ENCODE peak calls at places on chromosomes 7 and 10, in six cellular contexts. One of them, this sample, is unnamed.

GRCh38 chr10:32957341-32958084 is 517 bp downstream of the ITGB1 start:
- DNase-seq in AG04449: no peak
- DNase-seq in cardiac muscle cell: peak; percentile 47
- DNase-seq in heart right ventricle: peak; percentile 50
- DNase-seq in BE2C: peak; percentile 52
- DNase-seq in fibroblast of lung: no peak
- DNase-seq in this sample: peak; percentile 85

GRCh38 chr10:44010873-44011602 is 362.4 kb upstream of the ZNF32 start:
- DNase-seq in AG04449: no peak
- DNase-seq in cardiac muscle cell: no peak
- DNase-seq in heart right ventricle: peak; percentile 39
- DNase-seq in BE2C: no peak
- DNase-seq in fibroblast of lung: peak; percentile 54
- DNase-seq in this sample: no peak

GRCh38 chr10:60123172-60123571 is 216.8 kb upstream of the CCDC6 start:
- DNase-seq in AG04449: no peak
- DNase-seq in cardiac muscle cell: peak; percentile 17
- DNase-seq in heart right ventricle: no peak
- DNase-seq in BE2C: no peak
- DNase-seq in fibroblast of lung: peak; percentile 89
- DNase-seq in this sample: no peak

GRCh38 chr10:67990093-67990492 is 85.0 kb downstream of the HERC4 start:
- DNase-seq in AG04449: no peak
- DNase-seq in cardiac muscle cell: no peak
- DNase-seq in heart right ventricle: no peak
- DNase-seq in BE2C: no peak
- DNase-seq in fibroblast of lung: no peak
- DNase-seq in this sample: no peak

GRCh38 chr7:48806731-48807130 is 117.6 kb upstream of the CDC14C start:
- DNase-seq in AG04449: no peak
- DNase-seq in cardiac muscle cell: no peak
- DNase-seq in heart right ventricle: no peak
- DNase-seq in BE2C: no peak
- DNase-seq in fibroblast of lung: no peak
- DNase-seq in this sample: no peak

GRCh38 chr7:22375359-22376048 is 18.6 kb upstream of the RAPGEF5 start:
- DNase-seq in AG04449: no peak
- DNase-seq in cardiac muscle cell: no peak
- DNase-seq in heart right ventricle: no peak
- DNase-seq in BE2C: peak; percentile 79
- DNase-seq in fibroblast of lung: no peak
- DNase-seq in this sample: no peak

GRCh38 chr10:101237080-101237817 is 8.0 kb upstream of the LBX1 start:
- DNase-seq in AG04449: no peak
- DNase-seq in cardiac muscle cell: no peak
- DNase-seq in heart right ventricle: no peak
- DNase-seq in BE2C: no peak
- DNase-seq in fibroblast of lung: peak; percentile 20
- DNase-seq in this sample: no peak

GRCh38 chr7:111796671-111797070 is 234.4 kb upstream of the IMMP2L start:
- DNase-seq in AG04449: no peak
- DNase-seq in cardiac muscle cell: peak; percentile 27
- DNase-seq in heart right ventricle: no peak
- DNase-seq in BE2C: no peak
- DNase-seq in fibroblast of lung: peak; percentile 24
- DNase-seq in this sample: no peak

GRCh38 chr7:140229591-140230516 is 53.1 kb upstream of the KDM7A start:
- DNase-seq in AG04449: no peak
- DNase-seq in cardiac muscle cell: no peak
- DNase-seq in heart right ventricle: no peak
- DNase-seq in BE2C: peak; percentile 14
- DNase-seq in fibroblast of lung: no peak
- DNase-seq in this sample: no peak

GRCh38 chr7:137169282-137169698 is 174.2 kb downstream of the PTN start:
- DNase-seq in AG04449: peak; percentile 46
- DNase-seq in cardiac muscle cell: peak; percentile 82
- DNase-seq in heart right ventricle: peak; percentile 57
- DNase-seq in BE2C: peak; percentile 85
- DNase-seq in fibroblast of lung: peak; percentile 78
- DNase-seq in this sample: no peak

GRCh38 chr7:30887464-30887872 is 24.2 kb upstream of the AQP1 start:
- DNase-seq in AG04449: no peak
- DNase-seq in cardiac muscle cell: no peak
- DNase-seq in heart right ventricle: no peak
- DNase-seq in BE2C: no peak
- DNase-seq in fibroblast of lung: no peak
- DNase-seq in this sample: no peak

GRCh38 chr10:71575446-71575845 is 144.1 kb downstream of the C10orf105 start:
- DNase-seq in AG04449: no peak
- DNase-seq in cardiac muscle cell: no peak
- DNase-seq in heart right ventricle: peak; percentile 33
- DNase-seq in BE2C: no peak
- DNase-seq in fibroblast of lung: no peak
- DNase-seq in this sample: no peak

GRCh38 chr10:79125092-79125491 is 56.3 kb downstream of the ZMIZ1 start:
- DNase-seq in AG04449: no peak
- DNase-seq in cardiac muscle cell: no peak
- DNase-seq in heart right ventricle: no peak
- DNase-seq in BE2C: no peak
- DNase-seq in fibroblast of lung: no peak
- DNase-seq in this sample: no peak

GRCh38 chr7:30990316-30991029 is 26.7 kb downstream of the GHRHR start:
- DNase-seq in AG04449: no peak
- DNase-seq in cardiac muscle cell: no peak
- DNase-seq in heart right ventricle: no peak
- DNase-seq in BE2C: no peak
- DNase-seq in fibroblast of lung: no peak
- DNase-seq in this sample: peak; percentile 9

GRCh38 chr7:139737221-139738100 is 40.3 kb downstream of the HIPK2 start:
- DNase-seq in AG04449: no peak
- DNase-seq in cardiac muscle cell: no peak
- DNase-seq in heart right ventricle: no peak
- DNase-seq in BE2C: no peak
- DNase-seq in fibroblast of lung: no peak
- DNase-seq in this sample: no peak

GRCh38 chr7:29851487-29851886 is 45.2 kb downstream of the WIPF3 start:
- DNase-seq in AG04449: no peak
- DNase-seq in cardiac muscle cell: no peak
- DNase-seq in heart right ventricle: peak; percentile 54
- DNase-seq in BE2C: no peak
- DNase-seq in fibroblast of lung: no peak
- DNase-seq in this sample: peak; percentile 68

GRCh38 chr10:33005322-33006282 is 47.6 kb upstream of the ITGB1 start:
- DNase-seq in AG04449: peak; percentile 96
- DNase-seq in cardiac muscle cell: peak; percentile 97
- DNase-seq in heart right ventricle: peak; percentile 65
- DNase-seq in BE2C: peak; percentile 83
- DNase-seq in fibroblast of lung: peak; percentile 97
- DNase-seq in this sample: peak; percentile 74

GRCh38 chr7:151598045-151598444 is 78.3 kb upstream of the RHEB start:
- DNase-seq in AG04449: peak; percentile 83
- DNase-seq in cardiac muscle cell: peak; percentile 82
- DNase-seq in heart right ventricle: no peak
- DNase-seq in BE2C: no peak
- DNase-seq in fibroblast of lung: peak; percentile 97
- DNase-seq in this sample: no peak

GRCh38 chr7:128349121-128349825 is 5.6 kb upstream of the RBM28 start:
- DNase-seq in AG04449: no peak
- DNase-seq in cardiac muscle cell: no peak
- DNase-seq in heart right ventricle: no peak
- DNase-seq in BE2C: peak; percentile 51
- DNase-seq in fibroblast of lung: no peak
- DNase-seq in this sample: no peak

GRCh38 chr7:85464042-85464651 is 277.3 kb upstream of the SEMA3D start:
- DNase-seq in AG04449: no peak
- DNase-seq in cardiac muscle cell: peak; percentile 28
- DNase-seq in heart right ventricle: no peak
- DNase-seq in BE2C: no peak
- DNase-seq in fibroblast of lung: no peak
- DNase-seq in this sample: no peak

GRCh38 chr7:151426486-151426905 is 13.4 kb downstream of the CRYGN start:
- DNase-seq in AG04449: peak; percentile 65
- DNase-seq in cardiac muscle cell: peak; percentile 99
- DNase-seq in heart right ventricle: peak; percentile 64
- DNase-seq in BE2C: no peak
- DNase-seq in fibroblast of lung: peak; percentile 98
- DNase-seq in this sample: no peak

GRCh38 chr10:74058071-74058470 is 60.2 kb downstream of the VCL start:
- DNase-seq in AG04449: no peak
- DNase-seq in cardiac muscle cell: no peak
- DNase-seq in heart right ventricle: no peak
- DNase-seq in BE2C: no peak
- DNase-seq in fibroblast of lung: no peak
- DNase-seq in this sample: no peak

GRCh38 chr7:106927541-106927940 is 62.5 kb downstream of the PIK3CG start:
- DNase-seq in AG04449: no peak
- DNase-seq in cardiac muscle cell: no peak
- DNase-seq in heart right ventricle: no peak
- DNase-seq in BE2C: no peak
- DNase-seq in fibroblast of lung: no peak
- DNase-seq in this sample: no peak

GRCh38 chr10:127910464-127910770 is 3.5 kb downstream of the PTPRE start:
- DNase-seq in AG04449: no peak
- DNase-seq in cardiac muscle cell: no peak
- DNase-seq in heart right ventricle: no peak
- DNase-seq in BE2C: no peak
- DNase-seq in fibroblast of lung: no peak
- DNase-seq in this sample: no peak

GRCh38 chr10:124036746-124037145 is 56.7 kb downstream of the CHST15 start:
- DNase-seq in AG04449: no peak
- DNase-seq in cardiac muscle cell: no peak
- DNase-seq in heart right ventricle: no peak
- DNase-seq in BE2C: no peak
- DNase-seq in fibroblast of lung: no peak
- DNase-seq in this sample: no peak
- TF ChIP-seq CTCF in AG04449: no peak
- TF ChIP-seq CTCF in cardiac muscle cell: no peak
- TF ChIP-seq CTCF in heart right ventricle: no peak
- TF ChIP-seq CTCF in BE2C: no peak
- TF ChIP-seq CTCF in fibroblast of lung: no peak
- TF ChIP-seq CTCF in this sample: no peak

GRCh38 chr10:11838298-11838852 is 15.2 kb downstream of the PROSER2 start:
- DNase-seq in AG04449: no peak
- DNase-seq in cardiac muscle cell: no peak
- DNase-seq in heart right ventricle: no peak
- DNase-seq in BE2C: no peak
- DNase-seq in fibroblast of lung: no peak
- DNase-seq in this sample: no peak
- H3K4me3 ChIP-seq in AG04449: no peak overlapping the region
- H3K4me3 ChIP-seq in cardiac muscle cell: no peak overlapping the region
- H3K4me3 ChIP-seq in heart right ventricle: no peak overlapping the region
- H3K4me3 ChIP-seq in BE2C: no peak overlapping the region
- H3K4me3 ChIP-seq in fibroblast of lung: no peak overlapping the region
- H3K4me3 ChIP-seq in this sample: no peak overlapping the region

DNA sequence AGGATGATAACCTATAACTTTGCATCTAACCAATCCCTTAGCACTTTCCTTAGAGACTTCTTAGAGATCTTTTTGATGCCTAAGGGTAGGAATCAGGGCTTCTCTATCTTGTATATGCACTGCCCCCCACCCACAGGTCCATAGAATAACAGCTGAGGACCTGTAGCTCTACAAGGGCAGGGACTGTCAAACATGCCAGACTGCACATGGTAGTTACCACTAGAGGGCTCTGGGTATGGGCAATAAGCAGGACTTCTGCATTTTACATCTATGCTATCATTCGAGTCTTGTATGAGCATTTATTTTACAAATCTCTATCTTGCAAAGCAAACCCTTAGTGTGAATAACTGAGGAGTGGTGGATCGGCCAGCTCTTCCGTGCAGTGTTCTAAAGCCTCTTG is 219.1 kb downstream of the WDR11 start:
- DNase-seq in AG04449: no peak
- DNase-seq in cardiac muscle cell: peak; percentile 12
- DNase-seq in heart right ventricle: no peak
- DNase-seq in BE2C: no peak
- DNase-seq in fibroblast of lung: no peak
- DNase-seq in this sample: no peak
- TF ChIP-seq CTCF in AG04449: no peak
- TF ChIP-seq CTCF in cardiac muscle cell: no peak
- TF ChIP-seq CTCF in heart right ventricle: peak; percentile 13
- TF ChIP-seq CTCF in BE2C: peak; percentile 75
- TF ChIP-seq CTCF in fibroblast of lung: no peak
- TF ChIP-seq CTCF in this sample: no peak

DNA sequence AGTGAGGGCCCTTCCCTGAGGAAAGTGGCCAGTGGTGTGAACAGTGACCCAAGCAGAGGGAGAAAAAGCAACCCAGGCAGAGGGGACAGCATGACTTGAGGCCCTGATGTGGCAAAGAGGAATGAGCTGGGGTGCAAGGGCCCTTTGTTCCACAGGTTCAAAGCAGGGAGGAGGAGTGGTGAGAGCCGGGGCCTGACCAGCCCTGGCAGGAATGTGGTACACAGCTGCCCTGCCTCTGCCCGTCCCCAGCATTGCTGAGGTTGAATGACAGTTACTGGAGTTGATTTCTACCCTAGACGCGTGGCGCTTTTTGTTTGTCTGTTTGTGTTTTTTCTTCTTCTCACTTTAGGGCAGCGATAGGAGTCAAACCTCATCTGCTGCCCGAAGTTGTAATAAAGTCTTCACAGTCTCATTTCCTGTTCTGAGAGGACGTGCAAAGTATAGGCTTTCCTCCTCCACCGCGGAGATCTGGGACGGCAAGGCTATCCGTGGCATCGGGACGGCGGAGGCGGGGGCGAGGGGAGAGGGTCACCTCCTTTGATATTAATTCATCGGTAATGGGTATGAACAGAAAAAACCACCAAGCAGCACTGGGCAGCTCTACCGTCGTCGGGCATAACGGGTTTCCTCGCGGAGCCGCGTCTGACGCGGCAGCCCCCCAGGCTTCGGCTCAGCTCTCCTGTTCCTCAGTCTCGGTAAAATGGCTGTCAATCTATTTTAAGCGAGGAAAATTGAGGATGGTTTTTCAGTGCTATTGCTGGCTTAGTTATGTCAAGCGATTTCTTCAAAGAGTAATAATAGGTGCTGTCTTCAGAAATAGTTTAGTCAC is 160.8 kb downstream of the LRMDA start:
- DNase-seq in AG04449: no peak
- DNase-seq in cardiac muscle cell: peak; percentile 11
- DNase-seq in heart right ventricle: no peak
- DNase-seq in BE2C: no peak
- DNase-seq in fibroblast of lung: no peak
- DNase-seq in this sample: no peak
- H3K4me3 ChIP-seq in AG04449: no peak overlapping the region
- H3K4me3 ChIP-seq in cardiac muscle cell: no peak overlapping the region
- H3K4me3 ChIP-seq in heart right ventricle: peak overlapping the region; percentile 18
- H3K4me3 ChIP-seq in BE2C: no peak overlapping the region
- H3K4me3 ChIP-seq in fibroblast of lung: no peak overlapping the region
- H3K4me3 ChIP-seq in this sample: no peak overlapping the region

GRCh38 chr10:77866598-77866997 is 60.0 kb downstream of the DLG5 start:
- DNase-seq in AG04449: no peak
- DNase-seq in cardiac muscle cell: no peak
- DNase-seq in heart right ventricle: no peak
- DNase-seq in BE2C: no peak
- DNase-seq in fibroblast of lung: no peak
- DNase-seq in this sample: no peak
- TF ChIP-seq CTCF in AG04449: no peak
- TF ChIP-seq CTCF in cardiac muscle cell: no peak
- TF ChIP-seq CTCF in heart right ventricle: no peak
- TF ChIP-seq CTCF in BE2C: no peak
- TF ChIP-seq CTCF in fibroblast of lung: no peak
- TF ChIP-seq CTCF in this sample: no peak